ENCODE peak calls at places on chromosomes 1 and 21, in nine cellular contexts. L is A549, Y is psoas muscle, T is cardiac muscle cell, R is keratinocyte, V is NB4, D is IMR-90, U is breast epithelium, Q is sigmoid colon. K is an unnamed sample.

GRCh38 chr1:2973661-2974593 is 47.3 kb upstream of the ACTRT2 start:
- DNase-seq in R (no peak), Q (peak), V (peak), D (no peak), L (no peak), Y (no peak), U (peak), T (no peak), K (no peak)

GRCh38 chr1:195740862-195741261 is 867.4 kb downstream of the KCNT2 start:
- DNase-seq in T (no peak), Q (no peak), D (peak), U (no peak), L (no peak), R (no peak), Y (no peak), V (no peak), K (no peak)

GRCh38 chr1:200118779-200119505 is 91.4 kb downstream of the NR5A2 start:
- DNase-seq in L (no peak), Q (no peak), U (no peak), T (no peak), D (no peak), V (no peak), R (no peak), Y (no peak), K (no peak)

GRCh38 chr1:12435639-12436344 is 182.2 kb downstream of the DHRS3 start:
- DNase-seq in Q (no peak), D (peak), U (no peak), T (no peak), V (peak), R (no peak), Y (no peak), L (no peak), K (no peak)

GRCh38 chr1:152458384-152459185 is 44.5 kb upstream of the CRNN start:
- DNase-seq in D (peak), L (peak), R (peak), V (peak), Y (peak), Q (peak), U (peak), T (peak), K (peak)

GRCh38 chr1:218851601-218852000 is 322.1 kb upstream of the LYPLAL1 start:
- DNase-seq in L (no peak), Y (no peak), Q (no peak), T (no peak), D (peak), R (no peak), V (no peak), U (no peak), K (no peak)

GRCh38 chr1:47940779-47941178 is 56.4 kb downstream of the TRABD2B start:
- DNase-seq in Q (no peak), L (no peak), Y (no peak), T (no peak), V (no peak), D (no peak), U (no peak), R (no peak), K (no peak)

GRCh38 chr1:6075747-6076146 is 30.1 kb downstream of the KCNAB2 start:
- DNase-seq in L (no peak), Y (no peak), Q (no peak), U (no peak), T (no peak), D (no peak), R (no peak), V (peak), K (no peak)

GRCh38 chr1:225998560-225999226 is 450 bp downstream of the SDE2 start:
- DNase-seq in L (peak), T (no peak), Q (no peak), Y (no peak), V (peak), R (no peak), D (peak), U (no peak), K (no peak)

GRCh38 chr1:181730606-181731005 is 247.3 kb downstream of the CACNA1E start:
- DNase-seq in R (no peak), V (no peak), T (no peak), D (no peak), U (no peak), L (no peak), Q (no peak), Y (no peak), K (no peak)

GRCh38 chr1:164855930-164856329 is 296.9 kb downstream of the PBX1 start:
- DNase-seq in L (no peak), R (no peak), D (no peak), U (no peak), V (no peak), T (no peak), Q (no peak), Y (no peak), K (no peak)

GRCh38 chr1:227892930-227893695 is 54.6 kb downstream of the WNT9A start:
- DNase-seq in V (no peak), L (no peak), D (no peak), U (peak), R (no peak), T (no peak), Q (peak), Y (peak), K (no peak)

GRCh38 chr1:54699936-54700525 is 15.6 kb upstream of the TTC4 start:
- DNase-seq in V (no peak), U (no peak), Q (no peak), Y (no peak), R (no peak), T (no peak), L (no peak), D (no peak), K (no peak)

GRCh38 chr1:1032428-1032827 is 12.5 kb downstream of the AGRN start:
- DNase-seq in Q (no peak), Y (no peak), D (no peak), V (no peak), L (no peak), U (no peak), R (no peak), T (peak), K (no peak)

GRCh38 chr1:204617256-204618147 is 68.0 kb downstream of the LRRN2 start:
- DNase-seq in Q (no peak), V (no peak), Y (no peak), R (no peak), U (no peak), L (no peak), T (no peak), D (no peak), K (no peak)

GRCh38 chr1:46288485-46289133 is 14.8 kb downstream of the LRRC41 start:
- DNase-seq in L (no peak), U (no peak), Q (no peak), R (no peak), V (no peak), Y (no peak), T (no peak), D (peak), K (no peak)

GRCh38 chr1:225996946-225997545 is 2.1 kb downstream of the SDE2 start:
- DNase-seq in D (peak), R (no peak), V (peak), L (no peak), Q (no peak), T (no peak), Y (no peak), U (no peak), K (no peak)

GRCh38 chr1:53593758-53594380 is 134.7 kb downstream of the DMRTB1 start:
- DNase-seq in U (peak), D (no peak), T (peak), V (no peak), Y (no peak), Q (peak), L (no peak), R (no peak), K (no peak)

GRCh38 chr21:8997011-8997440 is 1524.4 kb upstream of the TPTE start:
- DNase-seq in R (no peak), T (no peak), Q (no peak), L (no peak), U (no peak), V (no peak), Y (no peak), D (no peak), K (no peak)

GRCh38 chr1:67274623-67275325 is 32.9 kb upstream of the IL12RB2 start:
- DNase-seq in Q (no peak), D (no peak), Y (no peak), L (no peak), V (no peak), R (no peak), T (no peak), U (no peak), K (no peak)

GRCh38 chr1:211741116-211741515 is 65.7 kb upstream of the NEK2 start:
- DNase-seq in L (no peak), Y (no peak), U (no peak), V (peak), R (no peak), T (no peak), D (no peak), Q (no peak), K (no peak)

GRCh38 chr1:48236716-48237470 is 14.4 kb downstream of the SLC5A9 start:
- DNase-seq in Q (no peak), T (peak), U (no peak), L (peak), Y (no peak), R (peak), V (peak), D (peak), K (peak)

GRCh38 chr1:155859881-155860841 is 794 bp downstream of the SYT11 start:
- DNase-seq in Y (peak), D (peak), Q (peak), V (peak), U (no peak), T (peak), L (no peak), R (no peak), K (no peak)

GRCh38 chr1:243253927-243254232 is 1.2 kb downstream of the CEP170 start:
- DNase-seq in T (peak), D (no peak), Q (no peak), U (no peak), L (no peak), Y (no peak), R (no peak), V (no peak), K (no peak)

GRCh38 chr1:161738627-161739287 is 10.8 kb upstream of the DUSP12 start:
- DNase-seq in L (peak), Q (peak), U (no peak), Y (peak), R (no peak), D (peak), T (peak), V (peak), K (no peak)
- TF ChIP-seq CTCF in L (peak), Q (no peak), U (no peak), Y (peak), R (peak), D (peak), T (peak), V (peak), K (peak)

GRCh38 chr1:28249013-28249870 is 10.1 kb upstream of the SESN2 start:
- DNase-seq in L (peak), D (peak), U (no peak), T (no peak), Q (peak), V (peak), R (no peak), Y (peak), K (no peak)
- H3K4me3 ChIP-seq in L (peak), D (no peak), U (peak), T (no peak), Q (peak), V (peak), R (peak), Y (peak), K (no peak)

GRCh38 chr1:30724175-30724574 is 790 bp upstream of the MATN1 start:
- DNase-seq in Q (no peak), Y (no peak), L (no peak), V (no peak), T (no peak), U (no peak), D (no peak), R (no peak), K (no peak)
- TF ChIP-seq CTCF in Q (no peak), Y (no peak), L (peak), V (peak), T (peak), U (no peak), D (peak), R (peak), K (peak)

GRCh38 chr21:17794631-17795030 is 24.5 kb downstream of the C21orf91 start:
- DNase-seq in Y (no peak), V (no peak), U (no peak), T (no peak), Q (no peak), R (no peak), L (no peak), D (no peak), K (no peak)

GRCh38 chr21:17796037-17796403 is 23.1 kb downstream of the C21orf91 start:
- DNase-seq in T (no peak), Y (no peak), D (no peak), V (no peak), L (no peak), U (no peak), R (no peak), Q (no peak), K (no peak)

GRCh38 chr21:17793675-17794123 is 25.5 kb downstream of the C21orf91 start:
- DNase-seq in T (no peak), Y (no peak), R (no peak), U (no peak), D (peak), Q (no peak), V (no peak), L (no peak), K (no peak)

GRCh38 chr21:17795084-17796036 is 23.8 kb downstream of the C21orf91 start:
- DNase-seq in V (no peak), Y (no peak), Q (no peak), T (no peak), L (no peak), R (no peak), D (no peak), U (no peak), K (no peak)

DNA sequence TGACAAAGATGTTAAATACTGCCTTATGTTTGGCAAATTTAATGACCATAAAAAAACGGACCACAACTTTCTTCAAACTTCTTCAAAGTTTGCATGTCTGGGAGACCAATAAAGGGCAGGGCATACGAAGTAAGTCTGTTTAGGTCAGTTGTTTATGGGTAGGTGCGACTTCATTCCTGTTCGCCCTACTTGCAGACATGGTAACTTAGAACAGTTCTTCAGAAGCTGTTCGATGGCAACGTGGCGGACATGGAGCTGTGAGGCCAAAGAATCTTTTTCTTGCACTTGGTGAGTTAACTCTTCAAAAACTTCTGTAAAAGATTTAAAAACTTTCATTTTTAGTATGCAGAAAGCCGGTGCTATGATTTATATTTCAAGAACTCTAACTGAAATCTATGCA is 25.9 kb downstream of the C21orf91 start:
- DNase-seq in R (no peak), Q (no peak), L (no peak), U (no peak), V (no peak), T (no peak), D (no peak), Y (no peak), K (no peak)
- H3K4me3 ChIP-seq in R (no peak), Q (peak), L (no peak), U (peak), V (no peak), T (no peak), D (no peak), Y (peak), K (no peak)

GRCh38 chr1:91243171-91243570 is 161.5 kb downstream of the HFM1 start:
- DNase-seq in D (no peak), T (no peak), R (no peak), U (no peak), V (no peak), L (no peak), Y (no peak), Q (no peak), K (no peak)

GRCh38 chr1:91245437-91245836 is 159.2 kb downstream of the HFM1 start:
- DNase-seq in T (no peak), R (no peak), V (no peak), Q (no peak), U (no peak), D (no peak), Y (no peak), L (no peak), K (no peak)

GRCh38 chr1:91244737-91245136 is 159.9 kb downstream of the HFM1 start:
- DNase-seq in D (no peak), Q (no peak), U (no peak), V (no peak), L (no peak), T (no peak), Y (no peak), R (no peak), K (no peak)
- TF ChIP-seq CTCF in D (peak), Q (no peak), U (no peak), V (no peak), L (no peak), T (no peak), Y (no peak), R (no peak), K (no peak)

K was measured in HFF-Myc.